ENCODE peak calls at places on chromosome 14, in nine cellular contexts. One of them, this sample, is unnamed.
A peak's percentile ranks its signal among the peaks of the same experiment; 100 is the strongest.

GRCh38 chr14:98943907-98944306 is 328.1 kb downstream of the BCL11B start:
- DNase-seq in ovary: no peak
- DNase-seq in psoas muscle: no peak
- DNase-seq in esophagus squamous epithelium: no peak
- DNase-seq in mammary epithelial cell: no peak
- DNase-seq in cardiac muscle cell: no peak
- DNase-seq in adrenal gland: no peak
- DNase-seq in brain microvascular endothelial cell: no peak
- DNase-seq in neural progenitor cell: no peak
- DNase-seq in this sample: no peak

GRCh38 chr14:70096866-70097265 is 91.9 kb downstream of the SLC8A3 start:
- DNase-seq in psoas muscle: no peak
- DNase-seq in esophagus squamous epithelium: no peak
- DNase-seq in mammary epithelial cell: no peak
- DNase-seq in brain microvascular endothelial cell: peak; percentile 22
- DNase-seq in neural progenitor cell: peak; percentile 68
- DNase-seq in ovary: no peak
- DNase-seq in cardiac muscle cell: peak; percentile 32
- DNase-seq in adrenal gland: no peak
- DNase-seq in this sample: no peak

GRCh38 chr14:68210729-68211299 is 391.2 kb downstream of the RAD51B start:
- DNase-seq in psoas muscle: no peak
- DNase-seq in esophagus squamous epithelium: no peak
- DNase-seq in brain microvascular endothelial cell: peak; percentile 94
- DNase-seq in cardiac muscle cell: peak; percentile 94
- DNase-seq in ovary: no peak
- DNase-seq in neural progenitor cell: no peak
- DNase-seq in mammary epithelial cell: peak; percentile 95
- DNase-seq in adrenal gland: peak; percentile 27
- DNase-seq in this sample: no peak

GRCh38 chr14:64190974-64191502 is 103.1 kb downstream of the ESR2 start:
- DNase-seq in cardiac muscle cell: no peak
- DNase-seq in mammary epithelial cell: no peak
- DNase-seq in adrenal gland: no peak
- DNase-seq in brain microvascular endothelial cell: no peak
- DNase-seq in esophagus squamous epithelium: no peak
- DNase-seq in neural progenitor cell: no peak
- DNase-seq in psoas muscle: no peak
- DNase-seq in ovary: no peak
- DNase-seq in this sample: no peak

GRCh38 chr14:65387628-65388027 is 24.9 kb upstream of the FUT8 start:
- DNase-seq in brain microvascular endothelial cell: no peak
- DNase-seq in neural progenitor cell: no peak
- DNase-seq in adrenal gland: no peak
- DNase-seq in esophagus squamous epithelium: no peak
- DNase-seq in cardiac muscle cell: no peak
- DNase-seq in ovary: no peak
- DNase-seq in psoas muscle: no peak
- DNase-seq in mammary epithelial cell: no peak
- DNase-seq in this sample: no peak

GRCh38 chr14:104383088-104383805 is 196.3 kb upstream of the C14orf180 start:
- DNase-seq in psoas muscle: peak; percentile 35
- DNase-seq in ovary: peak; percentile 33
- DNase-seq in brain microvascular endothelial cell: no peak
- DNase-seq in neural progenitor cell: peak; percentile 81
- DNase-seq in mammary epithelial cell: no peak
- DNase-seq in adrenal gland: no peak
- DNase-seq in cardiac muscle cell: no peak
- DNase-seq in esophagus squamous epithelium: no peak
- DNase-seq in this sample: no peak

GRCh38 chr14:105136401-105137322 is 31.9 kb downstream of the JAG2 start:
- DNase-seq in esophagus squamous epithelium: no peak
- DNase-seq in cardiac muscle cell: no peak
- DNase-seq in neural progenitor cell: no peak
- DNase-seq in brain microvascular endothelial cell: no peak
- DNase-seq in psoas muscle: no peak
- DNase-seq in mammary epithelial cell: no peak
- DNase-seq in ovary: no peak
- DNase-seq in adrenal gland: peak; percentile 5
- DNase-seq in this sample: no peak

GRCh38 chr14:103871596-103872480 is 24.5 kb upstream of the PPP1R13B start:
- DNase-seq in cardiac muscle cell: peak; percentile 46
- DNase-seq in mammary epithelial cell: no peak
- DNase-seq in psoas muscle: peak; percentile 78
- DNase-seq in brain microvascular endothelial cell: no peak
- DNase-seq in esophagus squamous epithelium: no peak
- DNase-seq in adrenal gland: peak; percentile 55
- DNase-seq in neural progenitor cell: peak; percentile 72
- DNase-seq in ovary: peak; percentile 58
- DNase-seq in this sample: no peak

GRCh38 chr14:47208434-47208833 is 467.0 kb downstream of the MDGA2 start:
- DNase-seq in mammary epithelial cell: no peak
- DNase-seq in psoas muscle: no peak
- DNase-seq in neural progenitor cell: peak; percentile 41
- DNase-seq in brain microvascular endothelial cell: no peak
- DNase-seq in esophagus squamous epithelium: no peak
- DNase-seq in ovary: no peak
- DNase-seq in cardiac muscle cell: no peak
- DNase-seq in adrenal gland: no peak
- DNase-seq in this sample: no peak

GRCh38 chr14:38824691-38825090 is 278.3 kb downstream of the SEC23A start:
- DNase-seq in mammary epithelial cell: no peak
- DNase-seq in brain microvascular endothelial cell: no peak
- DNase-seq in adrenal gland: no peak
- DNase-seq in ovary: no peak
- DNase-seq in psoas muscle: no peak
- DNase-seq in esophagus squamous epithelium: no peak
- DNase-seq in cardiac muscle cell: no peak
- DNase-seq in neural progenitor cell: no peak
- DNase-seq in this sample: no peak

GRCh38 chr14:64630778-64631177 is 73.4 kb upstream of the PLEKHG3 start:
- DNase-seq in neural progenitor cell: no peak
- DNase-seq in adrenal gland: no peak
- DNase-seq in brain microvascular endothelial cell: no peak
- DNase-seq in ovary: no peak
- DNase-seq in cardiac muscle cell: no peak
- DNase-seq in esophagus squamous epithelium: no peak
- DNase-seq in psoas muscle: no peak
- DNase-seq in mammary epithelial cell: no peak
- DNase-seq in this sample: no peak

GRCh38 chr14:40394634-40395340 is 962.6 kb upstream of the FBXO33 start:
- DNase-seq in psoas muscle: no peak
- DNase-seq in adrenal gland: no peak
- DNase-seq in ovary: no peak
- DNase-seq in esophagus squamous epithelium: no peak
- DNase-seq in neural progenitor cell: no peak
- DNase-seq in cardiac muscle cell: peak; percentile 21
- DNase-seq in mammary epithelial cell: no peak
- DNase-seq in brain microvascular endothelial cell: no peak
- DNase-seq in this sample: no peak

GRCh38 chr14:31505411-31505810 is 17.6 kb upstream of the GPR33 start:
- DNase-seq in brain microvascular endothelial cell: peak; percentile 75
- DNase-seq in ovary: no peak
- DNase-seq in adrenal gland: no peak
- DNase-seq in neural progenitor cell: no peak
- DNase-seq in cardiac muscle cell: peak; percentile 86
- DNase-seq in psoas muscle: no peak
- DNase-seq in mammary epithelial cell: no peak
- DNase-seq in esophagus squamous epithelium: no peak
- DNase-seq in this sample: no peak

GRCh38 chr14:105091335-105092123 is 26.3 kb upstream of the GPR132 start:
- DNase-seq in mammary epithelial cell: peak; percentile 94
- DNase-seq in adrenal gland: peak; percentile 70
- DNase-seq in brain microvascular endothelial cell: no peak
- DNase-seq in neural progenitor cell: no peak
- DNase-seq in ovary: peak; percentile 65
- DNase-seq in esophagus squamous epithelium: no peak
- DNase-seq in cardiac muscle cell: peak; percentile 20
- DNase-seq in psoas muscle: no peak
- DNase-seq in this sample: no peak

GRCh38 chr14:100591453-100592371 is 4.5 kb upstream of the BEGAIN start:
- DNase-seq in esophagus squamous epithelium: no peak
- DNase-seq in brain microvascular endothelial cell: no peak
- DNase-seq in ovary: peak; percentile 17
- DNase-seq in mammary epithelial cell: no peak
- DNase-seq in adrenal gland: no peak
- DNase-seq in neural progenitor cell: no peak
- DNase-seq in cardiac muscle cell: no peak
- DNase-seq in psoas muscle: peak; percentile 33
- DNase-seq in this sample: no peak

GRCh38 chr14:49654511-49654910 is 19.5 kb upstream of the DNAAF2 start:
- DNase-seq in mammary epithelial cell: no peak
- DNase-seq in brain microvascular endothelial cell: no peak
- DNase-seq in psoas muscle: no peak
- DNase-seq in ovary: no peak
- DNase-seq in esophagus squamous epithelium: no peak
- DNase-seq in neural progenitor cell: no peak
- DNase-seq in adrenal gland: no peak
- DNase-seq in cardiac muscle cell: no peak
- DNase-seq in this sample: no peak
- H3K36me3 ChIP-seq in mammary epithelial cell: peaks cover 6% of the 10 kb centered on the region
- H3K36me3 ChIP-seq in brain microvascular endothelial cell: no peaks in the 10 kb centered on the region
- H3K36me3 ChIP-seq in psoas muscle: no peaks in the 10 kb centered on the region
- H3K36me3 ChIP-seq in ovary: no peaks in the 10 kb centered on the region
- H3K36me3 ChIP-seq in esophagus squamous epithelium: no peaks in the 10 kb centered on the region
- H3K36me3 ChIP-seq in neural progenitor cell: no peaks in the 10 kb centered on the region
- H3K36me3 ChIP-seq in adrenal gland: no peaks in the 10 kb centered on the region
- H3K36me3 ChIP-seq in cardiac muscle cell: no peaks in the 10 kb centered on the region
- H3K36me3 ChIP-seq in this sample: peaks cover 2% of the 10 kb centered on the region

GRCh38 chr14:57866199-57866755 is 385 bp upstream of the SLC35F4 start:
- DNase-seq in mammary epithelial cell: no peak
- DNase-seq in esophagus squamous epithelium: no peak
- DNase-seq in brain microvascular endothelial cell: no peak
- DNase-seq in adrenal gland: no peak
- DNase-seq in ovary: no peak
- DNase-seq in cardiac muscle cell: no peak
- DNase-seq in neural progenitor cell: peak; percentile 4
- DNase-seq in psoas muscle: no peak
- DNase-seq in this sample: no peak

GRCh38 chr14:57869530-57870088 is 3.7 kb upstream of the SLC35F4 start:
- DNase-seq in psoas muscle: no peak
- DNase-seq in neural progenitor cell: no peak
- DNase-seq in mammary epithelial cell: no peak
- DNase-seq in esophagus squamous epithelium: no peak
- DNase-seq in cardiac muscle cell: no peak
- DNase-seq in adrenal gland: no peak
- DNase-seq in brain microvascular endothelial cell: no peak
- DNase-seq in ovary: no peak
- DNase-seq in this sample: no peak

GRCh38 chr14:57865450-57866198 is at the start of gene SLC35F4:
- DNase-seq in mammary epithelial cell: peak; percentile 13
- DNase-seq in adrenal gland: no peak
- DNase-seq in esophagus squamous epithelium: no peak
- DNase-seq in psoas muscle: peak; percentile 54
- DNase-seq in cardiac muscle cell: peak; percentile 33
- DNase-seq in brain microvascular endothelial cell: no peak
- DNase-seq in neural progenitor cell: peak; percentile 92
- DNase-seq in ovary: peak; percentile 51
- DNase-seq in this sample: no peak

GRCh38 chr14:57863471-57863870 is 2.4 kb downstream of the SLC35F4 start:
- DNase-seq in brain microvascular endothelial cell: no peak
- DNase-seq in mammary epithelial cell: no peak
- DNase-seq in neural progenitor cell: no peak
- DNase-seq in ovary: no peak
- DNase-seq in esophagus squamous epithelium: no peak
- DNase-seq in cardiac muscle cell: no peak
- DNase-seq in psoas muscle: no peak
- DNase-seq in adrenal gland: no peak
- DNase-seq in this sample: no peak

GRCh38 chr14:57865066-57865449 is 834 bp downstream of the SLC35F4 start:
- DNase-seq in cardiac muscle cell: no peak
- DNase-seq in psoas muscle: no peak
- DNase-seq in ovary: no peak
- DNase-seq in mammary epithelial cell: no peak
- DNase-seq in neural progenitor cell: no peak
- DNase-seq in brain microvascular endothelial cell: no peak
- DNase-seq in esophagus squamous epithelium: no peak
- DNase-seq in adrenal gland: no peak
- DNase-seq in this sample: no peak
- H3K4me3 ChIP-seq in cardiac muscle cell: peak overlapping the region; percentile 20
- H3K4me3 ChIP-seq in psoas muscle: no peak overlapping the region
- H3K4me3 ChIP-seq in ovary: no peak overlapping the region
- H3K4me3 ChIP-seq in mammary epithelial cell: no peak overlapping the region
- H3K4me3 ChIP-seq in neural progenitor cell: peak overlapping the region; percentile 79
- H3K4me3 ChIP-seq in brain microvascular endothelial cell: no peak overlapping the region
- H3K4me3 ChIP-seq in esophagus squamous epithelium: peak overlapping the region; percentile 45
- H3K4me3 ChIP-seq in adrenal gland: no peak overlapping the region
- H3K4me3 ChIP-seq in this sample: peak overlapping the region; percentile 44

GRCh38 chr14:95467232-95467631 is 49.2 kb downstream of the SYNE3 start:
- DNase-seq in neural progenitor cell: no peak
- DNase-seq in esophagus squamous epithelium: no peak
- DNase-seq in psoas muscle: no peak
- DNase-seq in mammary epithelial cell: no peak
- DNase-seq in adrenal gland: no peak
- DNase-seq in brain microvascular endothelial cell: no peak
- DNase-seq in cardiac muscle cell: no peak
- DNase-seq in ovary: no peak
- DNase-seq in this sample: no peak
- H3K36me3 ChIP-seq in neural progenitor cell: no peaks in the 10 kb centered on the region
- H3K36me3 ChIP-seq in esophagus squamous epithelium: peaks cover 70% of the 10 kb centered on the region
- H3K36me3 ChIP-seq in psoas muscle: peaks cover 6% of the 10 kb centered on the region
- H3K36me3 ChIP-seq in mammary epithelial cell: no peaks in the 10 kb centered on the region
- H3K36me3 ChIP-seq in adrenal gland: peaks cover 3% of the 10 kb centered on the region
- H3K36me3 ChIP-seq in brain microvascular endothelial cell: no peaks in the 10 kb centered on the region
- H3K36me3 ChIP-seq in cardiac muscle cell: no peaks in the 10 kb centered on the region
- H3K36me3 ChIP-seq in ovary: no peaks in the 10 kb centered on the region
- H3K36me3 ChIP-seq in this sample: no peaks in the 10 kb centered on the region

GRCh38 chr14:75279739-75280447 is 1.3 kb downstream of the FOS start:
- DNase-seq in esophagus squamous epithelium: no peak
- DNase-seq in brain microvascular endothelial cell: no peak
- DNase-seq in cardiac muscle cell: peak; percentile 63
- DNase-seq in ovary: peak; percentile 70
- DNase-seq in psoas muscle: peak; percentile 67
- DNase-seq in adrenal gland: peak; percentile 49
- DNase-seq in neural progenitor cell: peak; percentile 53
- DNase-seq in mammary epithelial cell: peak; percentile 11
- DNase-seq in this sample: no peak

GRCh38 chr14:75280831-75281690 is 2.4 kb downstream of the FOS start:
- DNase-seq in ovary: peak; percentile 60
- DNase-seq in adrenal gland: peak; percentile 41
- DNase-seq in brain microvascular endothelial cell: no peak
- DNase-seq in neural progenitor cell: no peak
- DNase-seq in psoas muscle: no peak
- DNase-seq in mammary epithelial cell: peak; percentile 14
- DNase-seq in cardiac muscle cell: peak; percentile 70
- DNase-seq in esophagus squamous epithelium: no peak
- DNase-seq in this sample: no peak

GRCh38 chr14:75281691-75282000 is 3.0 kb downstream of the FOS start:
- DNase-seq in neural progenitor cell: no peak
- DNase-seq in esophagus squamous epithelium: no peak
- DNase-seq in psoas muscle: no peak
- DNase-seq in ovary: no peak
- DNase-seq in brain microvascular endothelial cell: no peak
- DNase-seq in adrenal gland: no peak
- DNase-seq in cardiac muscle cell: peak; percentile 44
- DNase-seq in mammary epithelial cell: no peak
- DNase-seq in this sample: no peak

GRCh38 chr14:75279153-75279738 is 618 bp downstream of the FOS start:
- DNase-seq in neural progenitor cell: peak; percentile 61
- DNase-seq in mammary epithelial cell: peak; percentile 42
- DNase-seq in esophagus squamous epithelium: no peak
- DNase-seq in brain microvascular endothelial cell: peak; percentile 55
- DNase-seq in cardiac muscle cell: peak; percentile 83
- DNase-seq in ovary: peak; percentile 89
- DNase-seq in psoas muscle: peak; percentile 84
- DNase-seq in adrenal gland: peak; percentile 83
- DNase-seq in this sample: no peak

GRCh38 chr14:75280448-75280830 is 1.8 kb downstream of the FOS start:
- DNase-seq in mammary epithelial cell: no peak
- DNase-seq in adrenal gland: no peak
- DNase-seq in neural progenitor cell: no peak
- DNase-seq in cardiac muscle cell: no peak
- DNase-seq in esophagus squamous epithelium: no peak
- DNase-seq in psoas muscle: no peak
- DNase-seq in ovary: no peak
- DNase-seq in brain microvascular endothelial cell: no peak
- DNase-seq in this sample: no peak
- H3K4me3 ChIP-seq in mammary epithelial cell: peak overlapping the region; percentile 81
- H3K4me3 ChIP-seq in adrenal gland: no peak overlapping the region
- H3K4me3 ChIP-seq in neural progenitor cell: peak overlapping the region; percentile 64
- H3K4me3 ChIP-seq in cardiac muscle cell: peak overlapping the region; percentile 47
- H3K4me3 ChIP-seq in esophagus squamous epithelium: peak overlapping the region; percentile 92
- H3K4me3 ChIP-seq in psoas muscle: peak overlapping the region; percentile 83
- H3K4me3 ChIP-seq in ovary: peak overlapping the region; percentile 80
- H3K4me3 ChIP-seq in brain microvascular endothelial cell: peak overlapping the region; percentile 99
- H3K4me3 ChIP-seq in this sample: peak overlapping the region; percentile 81

This sample was measured in iPS DF 6.9.